ENCODE peak calls at places on chromosomes 5 and 9, in six cellular contexts. S is ovary, E is suprapubic skin, D is heart left ventricle, L is HCT116, X is H1. N is an unnamed sample.

GRCh38 chr9:69975681-69976080 is 68.0 kb upstream of the MAMDC2 start:
- DNase-seq in L (no peak), X (no peak), D (no peak), E (no peak), S (no peak), N (no peak)

GRCh38 chr5:29170609-29171008 is 2022.9 kb upstream of the CDH6 start:
- DNase-seq in E (no peak), S (no peak), D (no peak), X (no peak), L (no peak), N (no peak)

GRCh38 chr9:105150991-105151685 is 93.3 kb upstream of the SLC44A1 start:
- DNase-seq in E (no peak), L (no peak), X (no peak), D (no peak), S (no peak), N (no peak)

GRCh38 chr9:136016882-136017812 is 56.0 kb upstream of the UBAC1 start:
- DNase-seq in D (peak; percentile 20), S (peak; percentile 39), E (no peak), X (peak; percentile 44), L (no peak), N (peak; percentile 41)

GRCh38 chr5:177509361-177509951 is at the start of gene DOK3:
- DNase-seq in D (peak; percentile 69), S (no peak), E (no peak), L (no peak), X (no peak), N (no peak)

GRCh38 chr9:34381323-34381722 is 4.6 kb upstream of the MYORG start:
- DNase-seq in D (peak; percentile 66), L (no peak), E (peak; percentile 63), X (peak; percentile 76), S (no peak), N (no peak)

GRCh38 chr9:123679330-123679987 is 250.5 kb downstream of the DENND1A start:
- DNase-seq in X (no peak), D (no peak), E (no peak), S (no peak), L (no peak), N (no peak)

GRCh38 chr9:4662989-4663792 is 1.1 kb downstream of the PLPP6 start:
- DNase-seq in L (no peak), E (no peak), S (no peak), X (no peak), D (no peak), N (no peak)

GRCh38 chr9:108876425-108876824 is 14.4 kb downstream of the ACTL7A start:
- DNase-seq in S (no peak), E (no peak), X (no peak), D (no peak), L (no peak), N (no peak)

GRCh38 chr5:133754575-133755169 is 142.3 kb upstream of the FSTL4 start:
- DNase-seq in E (no peak), L (peak; percentile 26), X (peak; percentile 54), D (no peak), S (no peak), N (no peak)

GRCh38 chr9:121837113-121838010 is 185.9 kb downstream of the DAB2IP start:
- DNase-seq in E (no peak), D (peak; percentile 59), S (peak; percentile 83), L (no peak), X (peak; percentile 42), N (peak; percentile 27)

GRCh38 chr9:89319015-89319905 is 960 bp downstream of the SECISBP2 start:
- DNase-seq in S (no peak), X (no peak), L (no peak), E (no peak), D (no peak), N (no peak)

GRCh38 chr5:123438902-123439301 is 15.7 kb upstream of the CEP120 start:
- DNase-seq in E (no peak), X (no peak), D (no peak), S (no peak), L (no peak), N (no peak)

GRCh38 chr9:34510032-34510431 is 12.8 kb downstream of the ENHO start:
- DNase-seq in S (no peak), D (no peak), E (no peak), X (no peak), L (no peak), N (no peak)

GRCh38 chr9:83964973-83965349 is 15.1 kb downstream of the HNRNPK start:
- DNase-seq in X (no peak), L (no peak), S (no peak), E (no peak), D (no peak), N (no peak)

GRCh38 chr5:89968870-89969472 is 440.6 kb downstream of the CETN3 start:
- DNase-seq in E (no peak), X (no peak), L (no peak), D (peak; percentile 34), S (no peak), N (peak; percentile 18)

GRCh38 chr5:89972901-89973300 is 436.7 kb downstream of the CETN3 start:
- DNase-seq in X (no peak), S (no peak), L (no peak), D (no peak), E (no peak), N (no peak)

DNA sequence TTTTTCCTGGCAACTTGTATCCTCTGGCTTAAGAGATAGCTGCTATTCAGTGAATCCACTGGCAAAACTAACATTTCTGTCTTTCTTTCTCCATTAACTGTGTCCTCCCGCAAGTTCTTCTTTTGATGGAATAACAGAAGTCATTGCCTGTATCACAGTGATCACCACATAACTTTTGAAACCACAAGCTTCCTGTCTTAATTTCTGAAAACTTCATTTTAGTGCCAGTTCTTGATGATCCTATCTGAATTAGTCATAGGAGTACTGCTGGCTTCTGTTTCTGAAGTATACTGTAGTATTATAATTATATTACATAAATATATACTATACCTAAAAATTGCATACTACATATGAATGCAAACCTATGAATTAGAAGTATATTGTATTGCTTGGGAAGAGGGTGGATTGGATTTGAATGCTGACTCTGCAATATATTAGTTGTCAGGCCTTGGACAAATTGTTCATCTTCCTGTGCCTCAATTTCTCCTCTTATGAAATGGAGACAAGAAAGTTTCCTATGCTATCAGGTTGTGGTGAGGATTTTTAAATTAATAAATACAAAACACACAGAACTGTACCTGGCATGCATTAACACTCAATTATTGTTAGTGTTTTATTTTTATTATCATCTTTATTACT is 441.6 kb downstream of the CETN3 start:
- DNase-seq in S (no peak), D (no peak), X (no peak), E (no peak), L (no peak), N (no peak)
- H3K4me3 ChIP-seq in S (no peak overlapping the region), D (no peak overlapping the region), X (no peak overlapping the region), E (no peak overlapping the region), L (no peak overlapping the region), N (no peak overlapping the region)

GRCh38 chr5:175752826-175753535 is 95.1 kb downstream of the HRH2 start:
- DNase-seq in S (no peak), D (no peak), E (no peak), L (no peak), X (peak; percentile 33), N (no peak)
- H3K27me3 ChIP-seq in S (no peaks in the 10 kb centered on the region), D (no peaks in the 10 kb centered on the region), E (peaks cover 29% of the 10 kb centered on the region), L (no peaks in the 10 kb centered on the region), X (no peaks in the 10 kb centered on the region), N (no peaks in the 10 kb centered on the region)

GRCh38 chr9:129411501-129412175 is 209.3 kb downstream of the C9orf50 start:
- DNase-seq in X (no peak), E (no peak), S (peak; percentile 42), L (no peak), D (peak; percentile 26), N (no peak)

GRCh38 chr9:129414377-129415021 is 206.4 kb downstream of the C9orf50 start:
- DNase-seq in D (peak; percentile 62), L (no peak), S (peak; percentile 76), E (no peak), X (no peak), N (peak; percentile 49)

GRCh38 chr9:129415031-129415953 is 205.6 kb downstream of the C9orf50 start:
- DNase-seq in E (peak; percentile 76), D (no peak), X (no peak), L (no peak), S (no peak), N (no peak)

GRCh38 chr9:129413537-129414376 is 207.1 kb downstream of the C9orf50 start:
- DNase-seq in X (peak; percentile 96), L (peak; percentile 81), D (peak; percentile 100), E (peak; percentile 99), S (peak; percentile 100), N (peak; percentile 98)

DNA sequence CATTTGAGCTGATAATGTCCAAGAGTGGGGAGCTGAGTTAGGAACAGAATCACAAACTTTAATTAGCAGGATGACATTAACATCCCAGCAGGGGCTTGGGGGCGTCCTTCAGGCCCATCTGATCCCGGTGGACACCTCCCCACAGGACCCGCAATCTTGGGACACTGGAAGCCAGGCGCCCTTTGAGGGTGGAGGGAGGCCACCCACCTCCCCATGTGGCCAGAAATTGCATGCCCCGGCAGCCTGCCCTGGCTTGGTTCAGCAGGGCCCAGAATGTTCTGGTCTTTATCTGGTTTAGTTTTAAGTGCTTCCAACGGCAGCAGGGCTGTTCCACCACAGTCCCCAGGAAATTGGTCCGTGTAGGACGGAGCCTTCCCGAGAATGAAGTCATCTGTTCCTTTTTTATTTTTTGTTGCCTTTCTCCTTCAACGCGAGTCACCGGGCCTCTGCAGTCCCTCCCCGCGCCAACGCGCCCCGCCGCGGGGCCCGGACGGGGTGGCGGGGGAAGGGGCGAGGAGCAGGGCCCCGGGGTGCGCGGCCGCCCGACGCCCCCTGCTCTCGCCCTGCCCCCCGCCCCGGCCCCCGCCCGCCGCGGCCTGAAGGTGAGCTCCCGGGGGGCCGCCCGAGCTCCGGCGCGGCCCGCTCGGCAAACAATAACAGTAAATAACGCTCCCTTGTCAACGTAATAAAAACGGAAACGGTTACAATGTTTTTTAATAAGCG is 207.9 kb downstream of the C9orf50 start:
- DNase-seq in X (no peak), D (peak; percentile 80), L (no peak), E (peak; percentile 79), S (peak; percentile 83), N (no peak)
- TF ChIP-seq POLR2A in X (no peak), D (peak; percentile 57), L (no peak), E (peak; percentile 56), S (peak; percentile 17), N (no peak)

GRCh38 chr9:113502427-113503008 is 39.0 kb downstream of the RGS3 start:
- DNase-seq in E (no peak), L (no peak), X (no peak), S (no peak), D (no peak), N (no peak)

GRCh38 chr9:113499153-113499875 is 35.8 kb downstream of the RGS3 start:
- DNase-seq in E (no peak), S (no peak), X (no peak), L (no peak), D (no peak), N (no peak)

GRCh38 chr9:113499876-113500497 is 36.5 kb downstream of the RGS3 start:
- DNase-seq in X (no peak), D (no peak), E (no peak), S (no peak), L (no peak), N (no peak)

GRCh38 chr9:113501821-113502220 is 38.3 kb downstream of the RGS3 start:
- DNase-seq in D (no peak), E (no peak), L (no peak), X (no peak), S (no peak), N (no peak)

DNA sequence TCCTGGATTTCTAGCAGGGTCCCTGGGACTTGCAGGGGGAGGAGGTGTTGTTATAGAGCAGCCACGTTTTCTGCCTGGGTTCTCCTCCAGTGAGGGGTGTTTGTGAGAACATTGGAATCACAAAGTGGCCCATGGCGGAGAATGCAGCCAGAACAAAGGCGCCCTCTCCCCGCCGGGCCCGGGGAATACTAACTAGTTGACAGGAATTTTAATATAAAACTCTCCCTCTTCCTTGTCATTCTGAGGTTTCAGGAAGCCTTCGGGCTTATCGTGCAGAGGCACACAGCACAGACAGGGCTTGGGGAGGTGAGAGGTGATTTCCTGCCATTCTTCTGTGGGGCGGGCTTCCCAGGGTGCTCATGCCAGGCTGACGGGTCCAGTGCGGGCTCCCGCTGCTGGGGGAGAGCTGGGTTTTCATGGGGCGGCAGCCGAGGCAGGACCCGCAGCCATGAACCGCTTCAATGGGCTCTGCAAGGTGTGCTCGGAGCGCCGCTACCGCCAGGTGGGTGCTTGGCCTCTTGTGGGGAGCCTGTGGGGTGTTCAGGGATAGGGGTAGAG is 37.7 kb downstream of the RGS3 start:
- DNase-seq in X (peak; percentile 64), D (peak; percentile 72), E (no peak), S (no peak), L (no peak), N (no peak)
- H3K4me3 ChIP-seq in X (peak overlapping the region; percentile 27), D (peak overlapping the region; percentile 48), E (peak overlapping the region; percentile 34), S (no peak overlapping the region), L (no peak overlapping the region), N (peak overlapping the region; percentile 32)

N was measured in breast epithelium.